ENCODE peak calls at places on chromosomes 3 and 15, in nine cellular contexts. One of them, this sample, is unnamed.
A peak's percentile ranks its signal among the peaks of the same experiment; 100 is the strongest.

GRCh38 chr3:119557874-119558264 is 1.5 kb downstream of the CD80 start:
- DNase-seq in CD8-positive, alpha-beta memory T cell: no peak
- DNase-seq in H9: no peak
- DNase-seq in ovary: no peak
- DNase-seq in mammary epithelial cell: no peak
- DNase-seq in stomach: no peak
- DNase-seq in heart right ventricle: no peak
- DNase-seq in Peyer's patch: no peak
- DNase-seq in thoracic aorta: no peak
- DNase-seq in this sample: no peak

GRCh38 chr3:95521396-95521795 is 1293.0 kb upstream of the EPHA6 start:
- DNase-seq in Peyer's patch: no peak
- DNase-seq in CD8-positive, alpha-beta memory T cell: no peak
- DNase-seq in H9: no peak
- DNase-seq in stomach: no peak
- DNase-seq in mammary epithelial cell: no peak
- DNase-seq in heart right ventricle: no peak
- DNase-seq in thoracic aorta: no peak
- DNase-seq in ovary: no peak
- DNase-seq in this sample: no peak

GRCh38 chr3:184338538-184338945 is 1.1 kb downstream of the FAM131A start:
- DNase-seq in thoracic aorta: peak; percentile 60
- DNase-seq in Peyer's patch: no peak
- DNase-seq in stomach: peak; percentile 57
- DNase-seq in mammary epithelial cell: no peak
- DNase-seq in CD8-positive, alpha-beta memory T cell: no peak
- DNase-seq in H9: peak; percentile 93
- DNase-seq in ovary: peak; percentile 96
- DNase-seq in heart right ventricle: peak; percentile 89
- DNase-seq in this sample: peak; percentile 77

GRCh38 chr3:49554639-49555265 is 475 bp downstream of the BSN start:
- DNase-seq in ovary: no peak
- DNase-seq in Peyer's patch: no peak
- DNase-seq in stomach: peak; percentile 65
- DNase-seq in CD8-positive, alpha-beta memory T cell: no peak
- DNase-seq in H9: peak; percentile 62
- DNase-seq in thoracic aorta: no peak
- DNase-seq in mammary epithelial cell: peak; percentile 28
- DNase-seq in heart right ventricle: peak; percentile 72
- DNase-seq in this sample: peak; percentile 60

GRCh38 chr3:52253314-52254260 is 8.0 kb downstream of the PPM1M start:
- DNase-seq in Peyer's patch: peak; percentile 88
- DNase-seq in heart right ventricle: no peak
- DNase-seq in CD8-positive, alpha-beta memory T cell: peak; percentile 74
- DNase-seq in stomach: peak; percentile 48
- DNase-seq in mammary epithelial cell: no peak
- DNase-seq in thoracic aorta: no peak
- DNase-seq in ovary: no peak
- DNase-seq in H9: no peak
- DNase-seq in this sample: peak; percentile 58

GRCh38 chr3:2879587-2879986 is 230.6 kb downstream of the IL5RA start:
- DNase-seq in Peyer's patch: no peak
- DNase-seq in thoracic aorta: no peak
- DNase-seq in mammary epithelial cell: no peak
- DNase-seq in stomach: no peak
- DNase-seq in heart right ventricle: no peak
- DNase-seq in ovary: no peak
- DNase-seq in CD8-positive, alpha-beta memory T cell: no peak
- DNase-seq in H9: no peak
- DNase-seq in this sample: no peak

GRCh38 chr15:79007066-79007465 is 62.2 kb upstream of the CTSH start:
- DNase-seq in Peyer's patch: peak; percentile 60
- DNase-seq in H9: peak; percentile 83
- DNase-seq in stomach: peak; percentile 63
- DNase-seq in heart right ventricle: peak; percentile 46
- DNase-seq in mammary epithelial cell: no peak
- DNase-seq in thoracic aorta: no peak
- DNase-seq in CD8-positive, alpha-beta memory T cell: no peak
- DNase-seq in ovary: no peak
- DNase-seq in this sample: no peak

GRCh38 chr3:50664959-50665602 is 9.6 kb upstream of the DOCK3 start:
- DNase-seq in Peyer's patch: no peak
- DNase-seq in H9: no peak
- DNase-seq in heart right ventricle: no peak
- DNase-seq in mammary epithelial cell: no peak
- DNase-seq in thoracic aorta: no peak
- DNase-seq in ovary: no peak
- DNase-seq in stomach: no peak
- DNase-seq in CD8-positive, alpha-beta memory T cell: no peak
- DNase-seq in this sample: no peak

GRCh38 chr3:170469151-170470062 is 50.7 kb downstream of the CLDN11 start:
- DNase-seq in H9: no peak
- DNase-seq in mammary epithelial cell: no peak
- DNase-seq in heart right ventricle: no peak
- DNase-seq in stomach: no peak
- DNase-seq in CD8-positive, alpha-beta memory T cell: no peak
- DNase-seq in ovary: peak; percentile 65
- DNase-seq in Peyer's patch: no peak
- DNase-seq in thoracic aorta: no peak
- DNase-seq in this sample: no peak

GRCh38 chr3:126357299-126358037 is at the start of gene KLF15:
- DNase-seq in ovary: peak; percentile 92
- DNase-seq in stomach: peak; percentile 91
- DNase-seq in mammary epithelial cell: peak; percentile 71
- DNase-seq in thoracic aorta: no peak
- DNase-seq in Peyer's patch: peak; percentile 76
- DNase-seq in heart right ventricle: peak; percentile 91
- DNase-seq in CD8-positive, alpha-beta memory T cell: peak; percentile 72
- DNase-seq in H9: peak; percentile 90
- DNase-seq in this sample: peak; percentile 83
- H3K27ac ChIP-seq in ovary: peak within 1 kb of the TSS; percentile 95
- H3K27ac ChIP-seq in stomach: peak within 1 kb of the TSS; percentile 98
- H3K27ac ChIP-seq in mammary epithelial cell: no peak within 1 kb of the TSS
- H3K27ac ChIP-seq in thoracic aorta: peak within 1 kb of the TSS; percentile 97
- H3K27ac ChIP-seq in Peyer's patch: peak within 1 kb of the TSS; percentile 72
- H3K27ac ChIP-seq in heart right ventricle: peak within 1 kb of the TSS; percentile 99
- H3K27ac ChIP-seq in CD8-positive, alpha-beta memory T cell: no peak within 1 kb of the TSS
- H3K27ac ChIP-seq in H9: no peak within 1 kb of the TSS
- H3K27ac ChIP-seq in this sample: peak within 1 kb of the TSS; percentile 100

GRCh38 chr3:188090626-188091309 is 63.2 kb upstream of the LPP start:
- DNase-seq in ovary: no peak
- DNase-seq in mammary epithelial cell: no peak
- DNase-seq in stomach: no peak
- DNase-seq in heart right ventricle: no peak
- DNase-seq in thoracic aorta: no peak
- DNase-seq in CD8-positive, alpha-beta memory T cell: no peak
- DNase-seq in Peyer's patch: no peak
- DNase-seq in H9: no peak
- DNase-seq in this sample: no peak

GRCh38 chr3:188091746-188092145 is 62.2 kb upstream of the LPP start:
- DNase-seq in CD8-positive, alpha-beta memory T cell: no peak
- DNase-seq in mammary epithelial cell: no peak
- DNase-seq in thoracic aorta: no peak
- DNase-seq in heart right ventricle: no peak
- DNase-seq in H9: no peak
- DNase-seq in Peyer's patch: no peak
- DNase-seq in ovary: no peak
- DNase-seq in stomach: no peak
- DNase-seq in this sample: no peak

GRCh38 chr3:188097786-188098185 is 56.2 kb upstream of the LPP start:
- DNase-seq in mammary epithelial cell: no peak
- DNase-seq in Peyer's patch: no peak
- DNase-seq in thoracic aorta: no peak
- DNase-seq in CD8-positive, alpha-beta memory T cell: no peak
- DNase-seq in ovary: no peak
- DNase-seq in heart right ventricle: no peak
- DNase-seq in H9: no peak
- DNase-seq in stomach: no peak
- DNase-seq in this sample: no peak

GRCh38 chr3:188088948-188089685 is 64.8 kb upstream of the LPP start:
- DNase-seq in heart right ventricle: no peak
- DNase-seq in stomach: no peak
- DNase-seq in Peyer's patch: no peak
- DNase-seq in mammary epithelial cell: peak; percentile 5
- DNase-seq in CD8-positive, alpha-beta memory T cell: no peak
- DNase-seq in thoracic aorta: no peak
- DNase-seq in ovary: no peak
- DNase-seq in H9: no peak
- DNase-seq in this sample: no peak

GRCh38 chr3:188092648-188093047 is 61.3 kb upstream of the LPP start:
- DNase-seq in ovary: no peak
- DNase-seq in thoracic aorta: no peak
- DNase-seq in heart right ventricle: no peak
- DNase-seq in CD8-positive, alpha-beta memory T cell: no peak
- DNase-seq in H9: no peak
- DNase-seq in mammary epithelial cell: no peak
- DNase-seq in stomach: no peak
- DNase-seq in Peyer's patch: no peak
- DNase-seq in this sample: no peak
- H3K27ac ChIP-seq in ovary: no peak overlapping the region
- H3K27ac ChIP-seq in thoracic aorta: no peak overlapping the region
- H3K27ac ChIP-seq in heart right ventricle: no peak overlapping the region
- H3K27ac ChIP-seq in CD8-positive, alpha-beta memory T cell: no peak overlapping the region
- H3K27ac ChIP-seq in H9: no peak overlapping the region
- H3K27ac ChIP-seq in mammary epithelial cell: no peak overlapping the region
- H3K27ac ChIP-seq in stomach: no peak overlapping the region
- H3K27ac ChIP-seq in Peyer's patch: no peak overlapping the region
- H3K27ac ChIP-seq in this sample: no peak overlapping the region

DNA sequence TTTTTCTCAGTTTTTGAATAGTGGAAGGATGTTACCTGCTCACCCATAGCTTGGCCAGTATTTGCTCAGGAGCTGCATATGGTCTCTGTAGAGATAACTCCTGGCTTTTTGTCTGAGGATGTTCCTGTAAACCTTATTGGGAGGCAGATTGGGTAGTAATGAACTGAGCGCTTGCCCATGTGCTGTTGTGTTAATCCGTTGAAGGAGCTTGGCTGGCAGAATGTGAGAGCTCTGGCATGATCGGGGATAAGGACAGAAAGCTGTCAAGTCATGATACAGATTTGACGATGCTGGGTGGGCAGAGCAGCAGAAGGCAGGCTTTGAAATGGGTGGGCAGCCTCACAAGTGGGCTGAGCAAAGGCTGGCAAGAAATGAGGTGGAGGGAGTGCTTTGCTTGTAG is 27.4 kb downstream of the SH3GL3 start:
- DNase-seq in H9: no peak
- DNase-seq in mammary epithelial cell: no peak
- DNase-seq in ovary: no peak
- DNase-seq in thoracic aorta: no peak
- DNase-seq in stomach: no peak
- DNase-seq in CD8-positive, alpha-beta memory T cell: no peak
- DNase-seq in heart right ventricle: no peak
- DNase-seq in Peyer's patch: no peak
- DNase-seq in this sample: no peak
- H3K27ac ChIP-seq in H9: no peak overlapping the region
- H3K27ac ChIP-seq in mammary epithelial cell: no peak overlapping the region
- H3K27ac ChIP-seq in ovary: no peak overlapping the region
- H3K27ac ChIP-seq in thoracic aorta: no peak overlapping the region
- H3K27ac ChIP-seq in stomach: no peak overlapping the region
- H3K27ac ChIP-seq in CD8-positive, alpha-beta memory T cell: no peak overlapping the region
- H3K27ac ChIP-seq in heart right ventricle: no peak overlapping the region
- H3K27ac ChIP-seq in Peyer's patch: no peak overlapping the region
- H3K27ac ChIP-seq in this sample: peak overlapping the region; percentile 65

DNA sequence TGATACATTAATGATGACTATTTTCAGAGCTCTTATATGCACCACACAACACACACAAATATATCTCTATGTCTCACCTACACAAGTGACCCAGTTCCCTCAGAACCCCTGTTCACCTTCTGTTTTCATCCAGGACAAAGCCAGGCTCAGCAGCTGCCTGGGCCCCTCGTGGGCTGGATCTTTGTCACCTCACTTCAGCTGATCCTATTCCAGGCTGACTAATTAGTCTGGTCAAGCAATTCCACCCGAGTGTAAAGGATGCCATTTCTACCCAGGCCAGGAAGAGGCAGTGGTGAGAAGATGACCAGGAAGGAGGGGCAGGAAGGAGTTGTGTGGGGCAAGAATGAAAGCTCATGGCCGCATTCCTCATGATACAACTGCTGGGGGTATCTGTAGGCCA is 62.3 kb downstream of the DHX30 start:
- DNase-seq in heart right ventricle: no peak
- DNase-seq in ovary: no peak
- DNase-seq in thoracic aorta: no peak
- DNase-seq in mammary epithelial cell: no peak
- DNase-seq in H9: no peak
- DNase-seq in Peyer's patch: no peak
- DNase-seq in stomach: peak; percentile 9
- DNase-seq in CD8-positive, alpha-beta memory T cell: no peak
- DNase-seq in this sample: no peak
- H3K27ac ChIP-seq in heart right ventricle: no peak overlapping the region
- H3K27ac ChIP-seq in ovary: no peak overlapping the region
- H3K27ac ChIP-seq in thoracic aorta: no peak overlapping the region
- H3K27ac ChIP-seq in mammary epithelial cell: no peak overlapping the region
- H3K27ac ChIP-seq in H9: no peak overlapping the region
- H3K27ac ChIP-seq in Peyer's patch: no peak overlapping the region
- H3K27ac ChIP-seq in stomach: no peak overlapping the region
- H3K27ac ChIP-seq in CD8-positive, alpha-beta memory T cell: no peak overlapping the region
- H3K27ac ChIP-seq in this sample: no peak overlapping the region

DNA sequence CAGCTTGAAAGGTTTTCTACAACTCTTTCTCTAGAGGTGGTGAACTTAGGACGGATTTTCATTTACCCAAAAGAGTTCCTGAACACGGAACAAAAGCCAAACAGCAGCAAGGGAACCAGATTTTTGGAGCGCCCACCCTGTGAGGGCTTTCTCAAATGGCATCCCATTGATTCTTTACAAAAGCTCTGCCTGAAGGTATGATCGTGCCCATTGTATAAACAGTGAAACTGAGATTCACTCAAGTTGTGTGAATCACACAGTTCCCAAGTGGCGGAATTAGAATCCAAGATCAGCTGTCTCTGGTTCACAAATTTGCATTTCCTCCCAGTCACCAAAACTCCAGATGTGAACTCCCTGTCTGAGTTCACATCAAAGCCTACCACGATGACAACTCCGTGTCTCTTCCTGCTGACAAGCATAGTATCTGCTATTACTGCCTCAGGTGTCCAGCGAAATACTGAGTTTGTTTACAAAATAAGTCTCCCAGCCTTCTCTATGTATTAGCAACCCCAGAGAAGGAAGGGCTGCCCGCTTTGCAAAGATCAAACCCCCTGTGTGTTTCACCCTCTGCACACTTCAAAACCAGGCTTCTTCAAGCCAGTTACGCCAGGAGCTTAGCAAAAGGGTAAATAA is 235.9 kb upstream of the ST8SIA2 start:
- DNase-seq in ovary: no peak
- DNase-seq in heart right ventricle: no peak
- DNase-seq in Peyer's patch: no peak
- DNase-seq in mammary epithelial cell: peak; percentile 18
- DNase-seq in H9: peak; percentile 26
- DNase-seq in thoracic aorta: no peak
- DNase-seq in stomach: no peak
- DNase-seq in CD8-positive, alpha-beta memory T cell: no peak
- DNase-seq in this sample: no peak
- H3K27ac ChIP-seq in ovary: no peak overlapping the region
- H3K27ac ChIP-seq in heart right ventricle: no peak overlapping the region
- H3K27ac ChIP-seq in Peyer's patch: no peak overlapping the region
- H3K27ac ChIP-seq in mammary epithelial cell: peak overlapping the region; percentile 44
- H3K27ac ChIP-seq in H9: no peak overlapping the region
- H3K27ac ChIP-seq in thoracic aorta: no peak overlapping the region
- H3K27ac ChIP-seq in stomach: no peak overlapping the region
- H3K27ac ChIP-seq in CD8-positive, alpha-beta memory T cell: no peak overlapping the region
- H3K27ac ChIP-seq in this sample: no peak overlapping the region